ENCODE peak calls at places on chromosome 19, in four cellular contexts. One of them, this sample, is unnamed.

GRCh38 chr19:262125-262524 is 29.1 kb downstream of the PLPP2 start:
- DNase-seq in GM04503: no peak
- DNase-seq in kidney tubule cell: no peak
- DNase-seq in psoas muscle: no peak
- DNase-seq in this sample: no peak

GRCh38 chr19:10279737-10280442 is 6.9 kb upstream of the ICAM4 start:
- DNase-seq in psoas muscle: no peak
- DNase-seq in GM04503: no peak
- DNase-seq in kidney tubule cell: no peak
- DNase-seq in this sample: no peak

GRCh38 chr19:47232422-47233211 is 1.6 kb upstream of the BBC3 start:
- DNase-seq in psoas muscle: no peak
- DNase-seq in GM04503: no peak
- DNase-seq in kidney tubule cell: peak
- DNase-seq in this sample: peak

GRCh38 chr19:3699071-3699740 is 1.1 kb downstream of the PIP5K1C start:
- DNase-seq in kidney tubule cell: peak
- DNase-seq in GM04503: no peak
- DNase-seq in psoas muscle: peak
- DNase-seq in this sample: peak

GRCh38 chr19:927044-927706 is 1.3 kb downstream of the ARID3A start:
- DNase-seq in GM04503: no peak
- DNase-seq in psoas muscle: peak
- DNase-seq in kidney tubule cell: no peak
- DNase-seq in this sample: no peak

GRCh38 chr19:29290853-29291252 is 77.9 kb upstream of the UQCRFS1 start:
- DNase-seq in kidney tubule cell: no peak
- DNase-seq in psoas muscle: no peak
- DNase-seq in GM04503: no peak
- DNase-seq in this sample: no peak

GRCh38 chr19:58325623-58326022 is 1.2 kb upstream of the ZSCAN22 start:
- DNase-seq in psoas muscle: no peak
- DNase-seq in kidney tubule cell: peak
- DNase-seq in GM04503: no peak
- DNase-seq in this sample: no peak

GRCh38 chr19:58059003-58059671 is at the start of gene ZNF135:
- DNase-seq in kidney tubule cell: peak
- DNase-seq in GM04503: peak
- DNase-seq in psoas muscle: peak
- DNase-seq in this sample: no peak

GRCh38 chr19:34961775-34962174 is 2.3 kb downstream of the ZNF792 start:
- DNase-seq in kidney tubule cell: no peak
- DNase-seq in psoas muscle: no peak
- DNase-seq in GM04503: no peak
- DNase-seq in this sample: no peak

GRCh38 chr19:13037161-13037560 is 41.9 kb downstream of the NFIX start:
- DNase-seq in kidney tubule cell: peak
- DNase-seq in psoas muscle: peak
- DNase-seq in GM04503: no peak
- DNase-seq in this sample: peak

GRCh38 chr19:10201176-10201575 is 6.4 kb upstream of the DNMT1 start:
- DNase-seq in psoas muscle: no peak
- DNase-seq in kidney tubule cell: no peak
- DNase-seq in GM04503: no peak
- DNase-seq in this sample: no peak

GRCh38 chr19:9878511-9879196 is 43.5 kb downstream of the PIN1 start:
- DNase-seq in psoas muscle: no peak
- DNase-seq in GM04503: no peak
- DNase-seq in kidney tubule cell: no peak
- DNase-seq in this sample: no peak

GRCh38 chr19:57850553-57851017 is 926 bp downstream of the ZNF587 start:
- DNase-seq in psoas muscle: no peak
- DNase-seq in GM04503: no peak
- DNase-seq in kidney tubule cell: peak
- DNase-seq in this sample: peak

GRCh38 chr19:3132971-3133792 is 2.7 kb upstream of the GNA15 start:
- DNase-seq in kidney tubule cell: peak
- DNase-seq in GM04503: peak
- DNase-seq in psoas muscle: no peak
- DNase-seq in this sample: peak

GRCh38 chr19:33712268-33712667 is 84.4 kb upstream of the KCTD15 start:
- DNase-seq in GM04503: no peak
- DNase-seq in kidney tubule cell: no peak
- DNase-seq in psoas muscle: no peak
- DNase-seq in this sample: no peak

GRCh38 chr19:12112238-12112637 is 27.9 kb downstream of the ZNF20 start:
- DNase-seq in kidney tubule cell: peak
- DNase-seq in psoas muscle: no peak
- DNase-seq in GM04503: no peak
- DNase-seq in this sample: no peak

GRCh38 chr19:7908742-7909461 is 5.2 kb downstream of the MAP2K7 start:
- DNase-seq in psoas muscle: no peak
- DNase-seq in GM04503: no peak
- DNase-seq in kidney tubule cell: no peak
- DNase-seq in this sample: no peak

GRCh38 chr19:45380107-45380506 is 9.7 kb upstream of the ERCC2 start:
- DNase-seq in kidney tubule cell: no peak
- DNase-seq in GM04503: no peak
- DNase-seq in psoas muscle: no peak
- DNase-seq in this sample: no peak

GRCh38 chr19:15439821-15440641 is 9.7 kb downstream of the WIZ start:
- DNase-seq in kidney tubule cell: no peak
- DNase-seq in GM04503: no peak
- DNase-seq in psoas muscle: no peak
- DNase-seq in this sample: no peak

GRCh38 chr19:54609356-54609791 is 15.9 kb downstream of the LILRA1 start:
- DNase-seq in psoas muscle: no peak
- DNase-seq in GM04503: no peak
- DNase-seq in kidney tubule cell: no peak
- DNase-seq in this sample: no peak

GRCh38 chr19:14890616-14891379 is 4.9 kb upstream of the OR7A17 start:
- DNase-seq in kidney tubule cell: no peak
- DNase-seq in GM04503: no peak
- DNase-seq in psoas muscle: peak
- DNase-seq in this sample: no peak

GRCh38 chr19:3954107-3954506 is 16.8 kb downstream of the DAPK3 start:
- DNase-seq in GM04503: no peak
- DNase-seq in kidney tubule cell: no peak
- DNase-seq in psoas muscle: no peak
- DNase-seq in this sample: no peak

GRCh38 chr19:4829001-4829712 is 2.4 kb downstream of the TICAM1 start:
- DNase-seq in psoas muscle: no peak
- DNase-seq in GM04503: no peak
- DNase-seq in kidney tubule cell: peak
- DNase-seq in this sample: no peak

GRCh38 chr19:2616741-2617392 is 85.6 kb downstream of the GNG7 start:
- DNase-seq in GM04503: no peak
- DNase-seq in kidney tubule cell: no peak
- DNase-seq in psoas muscle: no peak
- DNase-seq in this sample: no peak

GRCh38 chr19:610071-610800 is 20.6 kb downstream of the HCN2 start:
- DNase-seq in kidney tubule cell: no peak
- DNase-seq in psoas muscle: no peak
- DNase-seq in GM04503: no peak
- DNase-seq in this sample: no peak

GRCh38 chr19:5487222-5487621 is 32.0 kb downstream of the ZNRF4 start:
- DNase-seq in psoas muscle: no peak
- DNase-seq in GM04503: no peak
- DNase-seq in kidney tubule cell: no peak
- DNase-seq in this sample: no peak